ENCODE peak calls at places on chromosomes 5 and 9, in five cellular contexts. D is COLO829, T is HS-27A, Z is NCI-H1417, K is DND-41. L is an unnamed sample.

GRCh38 chr5:41925555-41925946 is 470 bp downstream of the FBXO4 start:
- DNase-seq in Z (no peak), D (no peak), T (peak; percentile 45), K (peak; percentile 42), L (no peak)

GRCh38 chr5:14004598-14005394 is 60.3 kb upstream of the DNAH5 start:
- DNase-seq in K (peak; percentile 21), Z (no peak), T (no peak), D (no peak), L (no peak)

GRCh38 chr9:83633260-83633659 is 10.3 kb downstream of the IDNK start:
- DNase-seq in D (no peak), T (no peak), Z (no peak), K (no peak), L (no peak)

GRCh38 chr5:134560698-134561097 is 35.2 kb downstream of the JADE2 start:
- DNase-seq in Z (no peak), T (no peak), K (no peak), D (no peak), L (no peak)

GRCh38 chr5:68656936-68657857 is 436.6 kb upstream of the SLC30A5 start:
- DNase-seq in D (no peak), K (no peak), Z (no peak), T (no peak), L (no peak)

GRCh38 chr5:179163236-179164155 is 103.3 kb downstream of the ZNF354C start:
- DNase-seq in D (no peak), K (no peak), T (no peak), Z (no peak), L (no peak)

GRCh38 chr5:69138796-69139195 is 28.2 kb upstream of the CCNB1 start:
- DNase-seq in K (no peak), T (no peak), Z (no peak), D (no peak), L (no peak)

GRCh38 chr9:116786737-116787136 is 99.6 kb downstream of the TRIM32 start:
- DNase-seq in K (no peak), Z (no peak), T (no peak), D (no peak), L (no peak)

GRCh38 chr9:133133680-133134418 is 12.8 kb upstream of the RALGDS start:
- DNase-seq in T (peak; percentile 53), K (peak; percentile 55), Z (no peak), D (peak; percentile 98), L (no peak)

GRCh38 chr5:133952729-133953567 is 15.5 kb downstream of the C5orf15 start:
- DNase-seq in Z (no peak), D (no peak), K (no peak), T (no peak), L (no peak)

GRCh38 chr9:128361981-128362646 is 9.1 kb upstream of the URM1 start:
- DNase-seq in T (peak; percentile 77), Z (peak; percentile 65), K (peak; percentile 68), D (peak; percentile 92), L (peak; percentile 47)

L was measured in SK-N-MC.